ENCODE peak calls at places on chromosomes 6 and 20, in eight cellular contexts. B is IMR-90, G is A673, M is BJ, U is astrocyte of the spinal cord, Z is transverse colon, S is RWPE2, K is AG09309. T is an unnamed sample.

GRCh38 chr6:168130168-168130651 is 51.2 kb upstream of the FRMD1 start:
- DNase-seq in K (no peak), M (no peak), Z (no peak), G (no peak), B (no peak), U (no peak), S (no peak), T (no peak)

GRCh38 chr20:34052414-34052813 is 58.7 kb downstream of the RALY start:
- DNase-seq in K (no peak), S (no peak), Z (no peak), U (no peak), G (no peak), B (no peak), M (no peak), T (no peak)

GRCh38 chr6:99288668-99289067 is 60.8 kb downstream of the FAXC start:
- DNase-seq in U (no peak), M (no peak), G (no peak), K (no peak), Z (no peak), S (no peak), B (no peak), T (no peak)

GRCh38 chr6:143939364-143939763 is 68.7 kb downstream of the PLAGL1 start:
- DNase-seq in G (no peak), M (no peak), Z (no peak), S (no peak), K (no peak), B (no peak), U (no peak), T (no peak)

GRCh38 chr6:149545258-149545753 is 537 bp downstream of the PPIL4 start:
- DNase-seq in M (no peak), U (peak; percentile 79), B (peak; percentile 73), Z (peak; percentile 55), G (peak; percentile 65), K (peak; percentile 21), S (no peak), T (peak; percentile 39)

GRCh38 chr20:52789716-52790115 is 182.4 kb upstream of the TSHZ2 start:
- DNase-seq in U (no peak), S (no peak), Z (no peak), K (no peak), B (no peak), G (no peak), M (no peak), T (no peak)

GRCh38 chr6:109441069-109441816 is 719 bp downstream of the SMPD2 start:
- DNase-seq in U (peak; percentile 53), S (no peak), Z (peak; percentile 55), K (no peak), M (no peak), G (peak; percentile 61), B (peak; percentile 47), T (peak; percentile 44)

GRCh38 chr6:30763618-30764489 is 19.5 kb upstream of the IER3 start:
- DNase-seq in K (no peak), U (peak; percentile 84), S (no peak), B (peak; percentile 54), Z (no peak), M (no peak), G (peak; percentile 60), T (peak; percentile 65)

GRCh38 chr6:35213824-35214756 is at the start of gene SCUBE3:
- DNase-seq in U (peak; percentile 34), K (no peak), G (peak; percentile 59), M (no peak), S (no peak), B (peak; percentile 42), Z (no peak), T (peak; percentile 68)

GRCh38 chr6:160421854-160422253 is 73.7 kb downstream of the SLC22A3 start:
- DNase-seq in K (no peak), B (no peak), U (no peak), Z (peak; percentile 15), G (no peak), M (no peak), S (no peak), T (no peak)

GRCh38 chr6:55617272-55617671 is 38.3 kb upstream of the HMGCLL1 start:
- DNase-seq in K (no peak), M (no peak), S (no peak), G (peak; percentile 74), B (peak; percentile 56), U (peak; percentile 43), Z (no peak), T (peak; percentile 15)

GRCh38 chr6:142210606-142211005 is 63.5 kb downstream of the VTA1 start:
- DNase-seq in S (no peak), Z (no peak), G (no peak), U (peak; percentile 24), B (peak; percentile 11), K (no peak), M (no peak), T (no peak)

GRCh38 chr6:10409766-10410209 is 5.1 kb downstream of the TFAP2A start:
- DNase-seq in B (no peak), G (no peak), Z (no peak), U (no peak), M (no peak), K (no peak), S (peak; percentile 42), T (no peak)

GRCh38 chr20:43976577-43976976 is 61.9 kb downstream of the TOX2 start:
- DNase-seq in S (no peak), B (no peak), K (no peak), U (no peak), G (no peak), Z (no peak), M (no peak), T (no peak)

GRCh38 chr20:23415958-23416583 is 5.2 kb downstream of the NAPB start:
- DNase-seq in G (no peak), Z (no peak), K (no peak), M (no peak), S (no peak), U (no peak), B (no peak), T (no peak)

GRCh38 chr6:64256483-64256882 is 620.9 kb downstream of the PHF3 start:
- DNase-seq in B (no peak), U (no peak), Z (no peak), S (no peak), K (no peak), G (no peak), M (no peak), T (no peak)

GRCh38 chr20:44461803-44462174 is 13.9 kb upstream of the TTPAL start:
- DNase-seq in K (no peak), G (no peak), S (no peak), B (no peak), M (no peak), Z (no peak), U (no peak), T (no peak)

GRCh38 chr6:39391182-39391581 is 68.7 kb upstream of the KCNK16 start:
- DNase-seq in U (no peak), B (no peak), Z (no peak), M (no peak), K (no peak), S (no peak), G (no peak), T (no peak)

GRCh38 chr20:57374931-57375651 is 16.1 kb upstream of the RBM38 start:
- DNase-seq in S (peak; percentile 77), B (no peak), U (no peak), M (no peak), G (no peak), K (no peak), Z (peak; percentile 28), T (no peak)

GRCh38 chr6:26224940-26225847 is 138.0 kb downstream of the HFE start:
- DNase-seq in B (peak; percentile 97), M (peak; percentile 91), Z (no peak), U (peak; percentile 96), K (no peak), G (no peak), S (no peak), T (no peak)

GRCh38 chr20:57317789-57318371 is 11.7 kb upstream of the SPO11 start:
- DNase-seq in G (no peak), U (no peak), K (no peak), B (no peak), Z (no peak), M (no peak), S (peak; percentile 76), T (no peak)

GRCh38 chr6:16236009-16236501 is 2.3 kb upstream of the GMPR start:
- DNase-seq in Z (no peak), U (no peak), G (no peak), S (no peak), M (peak; percentile 21), B (no peak), K (no peak), T (no peak)
- TF ChIP-seq CTCF in Z (no peak), U (no peak), G (no peak), S (no peak), M (no peak), B (no peak), K (no peak), T (no peak)

GRCh38 chr20:49320460-49320859 is 42.6 kb upstream of the ZNFX1 start:
- DNase-seq in Z (no peak), B (peak; percentile 38), M (no peak), U (peak; percentile 36), K (no peak), S (no peak), G (peak; percentile 57), T (no peak)
- TF ChIP-seq CTCF in Z (no peak), B (no peak), M (peak; percentile 55), U (peak; percentile 50), K (peak; percentile 59), S (peak; percentile 75), G (peak; percentile 41), T (peak; percentile 3)

GRCh38 chr6:46652603-46653438 is at the start of the genes CYP39A1 and SLC25A27:
- DNase-seq in M (peak; percentile 33), B (peak; percentile 59), Z (peak; percentile 96), S (peak; percentile 91), K (peak; percentile 18), G (peak; percentile 89), U (peak; percentile 86), T (peak; percentile 91)
- TF ChIP-seq CTCF in M (no peak), B (peak; percentile 5), Z (no peak), S (no peak), K (no peak), G (no peak), U (no peak), T (no peak)

GRCh38 chr6:21123485-21124436 is 469.8 kb upstream of the SOX4 start:
- DNase-seq in S (no peak), U (no peak), M (no peak), G (no peak), Z (no peak), K (no peak), B (no peak), T (no peak)
- TF ChIP-seq CTCF in S (no peak), U (no peak), M (no peak), G (no peak), Z (no peak), K (no peak), B (no peak), T (no peak)

T was measured in GM10248.